ENCODE peak calls at places on chromosomes 12 and 14, in ten cellular contexts. T, G, D, Q, U, L, I, X, J and S are unnamed samples.

GRCh38 chr12:4164591-4165558 is 108.7 kb upstream of the CCND2 start:
- DNase-seq in T (peak; percentile 50), G (no peak), D (peak; percentile 63), Q (no peak), U (peak; percentile 50), L (peak; percentile 44), I (peak; percentile 83), X (peak; percentile 62), J (no peak), S (peak; percentile 48)

GRCh38 chr12:122951979-122952892 is 14.0 kb downstream of the ABCB9 start:
- DNase-seq in T (peak; percentile 77), G (peak; percentile 84), D (peak; percentile 52), Q (peak; percentile 60), U (peak; percentile 82), L (no peak), I (peak; percentile 74), X (peak; percentile 78), J (peak; percentile 82), S (peak; percentile 83)

GRCh38 chr14:90828642-90829487 is 12.6 kb upstream of the TTC7B start:
- DNase-seq in T (no peak), G (no peak), D (no peak), Q (no peak), U (peak; percentile 46), L (no peak), I (peak; percentile 82), X (no peak), J (no peak), S (no peak)

GRCh38 chr12:70267550-70267949 is 24.3 kb downstream of the CNOT2 start:
- DNase-seq in T (peak; percentile 43), G (no peak), D (no peak), Q (peak; percentile 37), U (no peak), L (peak; percentile 56), I (no peak), X (no peak), J (no peak), S (no peak)

GRCh38 chr12:49588761-49589516 is 16.5 kb downstream of the FAM186B start:
- DNase-seq in T (peak; percentile 27), G (no peak), D (no peak), Q (no peak), U (no peak), L (no peak), I (no peak), X (no peak), J (no peak), S (no peak)

GRCh38 chr14:21385170-21385904 is 1.5 kb upstream of the SUPT16H start:
- DNase-seq in T (no peak), G (peak; percentile 7), D (no peak), Q (peak; percentile 12), U (no peak), L (no peak), I (no peak), X (peak; percentile 70), J (no peak), S (no peak)

GRCh38 chr12:66603981-66604380 is 74.9 kb downstream of the GRIP1 start:
- DNase-seq in T (no peak), G (no peak), D (no peak), Q (no peak), U (no peak), L (no peak), I (no peak), X (no peak), J (no peak), S (no peak)

GRCh38 chr12:91133871-91134270 is 22.6 kb upstream of the LUM start:
- DNase-seq in T (peak; percentile 57), G (no peak), D (no peak), Q (no peak), U (no peak), L (peak; percentile 67), I (no peak), X (no peak), J (no peak), S (no peak)

GRCh38 chr12:120078868-120079267 is 37.7 kb downstream of the RAB35 start:
- DNase-seq in T (no peak), G (no peak), D (no peak), Q (no peak), U (no peak), L (no peak), I (peak; percentile 12), X (no peak), J (no peak), S (no peak)

GRCh38 chr12:43978546-43978945 is 142.7 kb downstream of the TMEM117 start:
- DNase-seq in T (no peak), G (no peak), D (no peak), Q (no peak), U (no peak), L (no peak), I (no peak), X (no peak), J (no peak), S (no peak)

GRCh38 chr12:118436986-118437385 is 60.6 kb downstream of the SUDS3 start:
- DNase-seq in T (no peak), G (no peak), D (no peak), Q (no peak), U (no peak), L (no peak), I (no peak), X (no peak), J (no peak), S (no peak)

GRCh38 chr12:48998497-48999353 is 450 bp downstream of the DDN start:
- DNase-seq in T (peak; percentile 24), G (no peak), D (no peak), Q (no peak), U (peak; percentile 53), L (no peak), I (no peak), X (no peak), J (no peak), S (no peak)

GRCh38 chr12:11771895-11772502 is 122.5 kb downstream of the ETV6 start:
- DNase-seq in T (no peak), G (no peak), D (no peak), Q (no peak), U (no peak), L (no peak), I (peak; percentile 25), X (no peak), J (no peak), S (no peak)